ENCODE peak calls at places on chromosomes 11 and 22, in nine cellular contexts. G is type B pancreatic cell; U is NB4; V is stimulated activated CD4-positive, alpha-beta T cell treated with anti-CD3 and anti-CD28 coated beads, Interleukin-15, amount 100 ng/mL, for 24 hours; S is NCI-H748 treated with DMSO at 0.1 percent for 48 hours; O is SK-MEL-5; L is dermis blood vessel endothelial cell; I is astrocyte; R is frontal cortex. D is an unnamed sample.
A peak's percentile ranks its signal among the peaks of the same experiment; 100 is the strongest.

GRCh38 chr22:30372915-30373314 is 14.3 kb downstream of the RNF215 start:
- DNase-seq in G (no peak), U (peak; percentile 72), V (no peak), S (no peak), O (no peak), L (no peak), I (no peak), R (no peak), D (no peak)

GRCh38 chr11:113789675-113790320 is 10.2 kb downstream of the CLDN25 start:
- DNase-seq in G (no peak), U (no peak), V (no peak), S (no peak), O (no peak), L (no peak), I (no peak), R (no peak), D (no peak)

GRCh38 chr11:84103096-84103495 is 816.9 kb upstream of the CCDC90B start:
- DNase-seq in G (no peak), U (no peak), V (no peak), S (no peak), O (no peak), L (no peak), I (no peak), R (no peak), D (no peak)

GRCh38 chr11:61507962-61508824 is at the start of gene LRRC10B:
- DNase-seq in G (peak; percentile 80), U (peak; percentile 67), V (peak; percentile 67), S (peak; percentile 85), O (no peak), L (peak; percentile 7), I (no peak), R (peak; percentile 61), D (peak; percentile 95)

GRCh38 chr11:86524603-86525352 is 147.6 kb downstream of the ME3 start:
- DNase-seq in G (no peak), U (no peak), V (no peak), S (no peak), O (no peak), L (peak; percentile 81), I (peak; percentile 77), R (no peak), D (peak; percentile 85)

GRCh38 chr11:43399983-43400630 is 41.4 kb downstream of the TTC17 start:
- DNase-seq in G (no peak), U (no peak), V (peak; percentile 15), S (no peak), O (no peak), L (no peak), I (no peak), R (no peak), D (no peak)

GRCh38 chr11:113632981-113633380 is 73.1 kb downstream of the TMPRSS5 start:
- DNase-seq in G (no peak), U (no peak), V (no peak), S (no peak), O (no peak), L (peak; percentile 48), I (peak; percentile 33), R (no peak), D (no peak)

GRCh38 chr11:57458410-57459111 is 1.8 kb upstream of the RTN4RL2 start:
- DNase-seq in G (no peak), U (peak; percentile 58), V (peak; percentile 63), S (peak; percentile 26), O (peak; percentile 42), L (peak; percentile 56), I (no peak), R (peak; percentile 61), D (peak; percentile 79)

GRCh38 chr11:11105361-11105760 is 247.5 kb upstream of the ZBED5 start:
- DNase-seq in G (no peak), U (no peak), V (no peak), S (no peak), O (no peak), L (no peak), I (no peak), R (no peak), D (no peak)

GRCh38 chr22:37331811-37332536 is 49.7 kb downstream of the CYTH4 start:
- DNase-seq in G (no peak), U (peak; percentile 45), V (no peak), S (no peak), O (peak; percentile 18), L (peak; percentile 67), I (no peak), R (no peak), D (no peak)

GRCh38 chr11:70577948-70578347 is 179.6 kb downstream of the CTTN start:
- DNase-seq in G (no peak), U (no peak), V (no peak), S (no peak), O (no peak), L (no peak), I (no peak), R (no peak), D (no peak)

GRCh38 chr11:23288001-23288783 is 427.9 kb upstream of the CCDC179 start:
- DNase-seq in G (no peak), U (no peak), V (no peak), S (no peak), O (peak; percentile 23), L (peak; percentile 4), I (peak; percentile 82), R (no peak), D (no peak)

GRCh38 chr22:26894766-26895485 is 237.5 kb downstream of the MIAT start:
- DNase-seq in G (peak; percentile 1), U (no peak), V (peak; percentile 19), S (peak; percentile 17), O (no peak), L (peak; percentile 73), I (peak; percentile 96), R (no peak), D (no peak)

GRCh38 chr11:74846770-74847169 is 98.1 kb downstream of the RNF169 start:
- DNase-seq in G (no peak), U (no peak), V (no peak), S (no peak), O (no peak), L (peak; percentile 67), I (no peak), R (no peak), D (no peak)

GRCh38 chr22:28570697-28571373 is 108.8 kb downstream of the TTC28 start:
- DNase-seq in G (no peak), U (no peak), V (no peak), S (no peak), O (no peak), L (peak; percentile 14), I (no peak), R (no peak), D (no peak)

GRCh38 chr11:68142028-68142412 is 20.8 kb upstream of the CHKA start:
- DNase-seq in G (no peak), U (peak; percentile 94), V (peak; percentile 81), S (no peak), O (no peak), L (no peak), I (no peak), R (no peak), D (no peak)